ENCODE peak calls at places on chromosomes 16 and 17, in five cellular contexts. I, A, D, J and B are unnamed samples.

GRCh38 chr16:15899538-15900100 is 11.2 kb upstream of the CEP20 start:
- DNase-seq in I (peak; percentile 58), A (peak; percentile 89), D (no peak), J (no peak), B (peak; percentile 56)

GRCh38 chr16:65319621-65320231 is 197.9 kb upstream of the CDH11 start:
- DNase-seq in I (no peak), A (no peak), D (no peak), J (no peak), B (no peak)

GRCh38 chr17:78378225-78379133 is at the start of gene PGS1:
- DNase-seq in I (peak; percentile 82), A (peak; percentile 67), D (no peak), J (peak; percentile 58), B (peak; percentile 81)

GRCh38 chr16:84548971-84549844 is 44.7 kb upstream of the MEAK7 start:
- DNase-seq in I (no peak), A (no peak), D (no peak), J (no peak), B (peak; percentile 23)

GRCh38 chr16:69393898-69394849 is 8.4 kb upstream of the TERF2 start:
- DNase-seq in I (no peak), A (peak; percentile 37), D (no peak), J (no peak), B (no peak)

GRCh38 chr17:67018429-67019125 is 25.8 kb upstream of the CACNG1 start:
- DNase-seq in I (no peak), A (no peak), D (no peak), J (no peak), B (no peak)

GRCh38 chr17:67606471-67606870 is 111.3 kb upstream of the NOL11 start:
- DNase-seq in I (no peak), A (peak; percentile 30), D (no peak), J (no peak), B (no peak)

GRCh38 chr17:61862105-61862574 is 1.2 kb downstream of the BRIP1 start:
- DNase-seq in I (no peak), A (peak; percentile 42), D (no peak), J (no peak), B (peak; percentile 12)

GRCh38 chr17:47806026-47806912 is 15.3 kb downstream of the OSBPL7 start:
- DNase-seq in I (peak; percentile 17), A (no peak), D (no peak), J (no peak), B (no peak)

GRCh38 chr17:50954641-50955121 is 88.5 kb upstream of the TOB1 start:
- DNase-seq in I (no peak), A (no peak), D (no peak), J (no peak), B (no peak)

GRCh38 chr17:39223907-39224777 is 1.6 kb downstream of the STAC2 start:
- DNase-seq in I (no peak), A (no peak), D (no peak), J (no peak), B (no peak)

GRCh38 chr17:69882281-69882680 is 192.7 kb upstream of the KCNJ16 start:
- DNase-seq in I (no peak), A (peak; percentile 12), D (no peak), J (no peak), B (no peak)

GRCh38 chr17:14205992-14206461 is 30.6 kb downstream of the CDRT15 start:
- DNase-seq in I (peak; percentile 34), A (no peak), D (no peak), J (no peak), B (no peak)

GRCh38 chr16:7289299-7289698 is 43.3 kb upstream of the RBFOX1 start:
- DNase-seq in I (no peak), A (no peak), D (no peak), J (no peak), B (no peak)

GRCh38 chr16:8944113-8944765 is 19.5 kb downstream of the USP7 start:
- DNase-seq in I (no peak), A (no peak), D (no peak), J (no peak), B (no peak)

GRCh38 chr16:3949287-3949686 is 68.8 kb upstream of the CREBBP start:
- DNase-seq in I (no peak), A (no peak), D (no peak), J (no peak), B (no peak)

GRCh38 chr17:78599419-78599818 is 22.2 kb upstream of the DNAH17 start:
- DNase-seq in I (no peak), A (peak; percentile 8), D (no peak), J (no peak), B (peak; percentile 35)

GRCh38 chr17:79621151-79621940 is 10.5 kb upstream of the RBFOX3 start:
- DNase-seq in I (peak; percentile 25), A (no peak), D (no peak), J (no peak), B (no peak)

GRCh38 chr17:43564080-43564594 is 18.0 kb upstream of the ETV4 start:
- DNase-seq in I (no peak), A (no peak), D (no peak), J (no peak), B (no peak)

GRCh38 chr16:78926723-78927200 is 673.8 kb downstream of the MAF start:
- DNase-seq in I (no peak), A (no peak), D (no peak), J (no peak), B (no peak)

GRCh38 chr17:82791532-82791931 is 39.7 kb downstream of the TBCD start:
- DNase-seq in I (no peak), A (peak; percentile 98), D (no peak), J (no peak), B (peak; percentile 94)

GRCh38 chr17:50210249-50211225 is 9.1 kb upstream of the COL1A1 start:
- DNase-seq in I (peak; percentile 94), A (peak; percentile 99), D (peak; percentile 81), J (no peak), B (peak; percentile 100)

GRCh38 chr17:30449480-30449879 is 27.7 kb upstream of the GOSR1 start:
- DNase-seq in I (no peak), A (peak; percentile 10), D (no peak), J (no peak), B (no peak)

GRCh38 chr17:47997595-47997994 is 26.7 kb downstream of the CDK5RAP3 start:
- DNase-seq in I (no peak), A (no peak), D (no peak), J (no peak), B (no peak)

GRCh38 chr16:84643180-84643583 is 5.1 kb upstream of the KLHL36 start:
- DNase-seq in I (no peak), A (peak; percentile 93), D (no peak), J (no peak), B (peak; percentile 84)

GRCh38 chr17:47862621-47863440 is 11.9 kb upstream of the SP6 start:
- DNase-seq in I (no peak), A (peak; percentile 90), D (no peak), J (no peak), B (peak; percentile 68)

GRCh38 chr16:70331588-70332358 is 14.9 kb upstream of the DDX19A start:
- DNase-seq in I (peak; percentile 37), A (no peak), D (no peak), J (no peak), B (peak; percentile 16)

GRCh38 chr17:29584452-29585079 is 4.9 kb downstream of the GIT1 start:
- DNase-seq in I (no peak), A (no peak), D (no peak), J (no peak), B (no peak)

GRCh38 chr17:145671-146541 is 8.5 kb downstream of the SCGB1C2 start:
- DNase-seq in I (no peak), A (no peak), D (no peak), J (no peak), B (no peak)

DNA sequence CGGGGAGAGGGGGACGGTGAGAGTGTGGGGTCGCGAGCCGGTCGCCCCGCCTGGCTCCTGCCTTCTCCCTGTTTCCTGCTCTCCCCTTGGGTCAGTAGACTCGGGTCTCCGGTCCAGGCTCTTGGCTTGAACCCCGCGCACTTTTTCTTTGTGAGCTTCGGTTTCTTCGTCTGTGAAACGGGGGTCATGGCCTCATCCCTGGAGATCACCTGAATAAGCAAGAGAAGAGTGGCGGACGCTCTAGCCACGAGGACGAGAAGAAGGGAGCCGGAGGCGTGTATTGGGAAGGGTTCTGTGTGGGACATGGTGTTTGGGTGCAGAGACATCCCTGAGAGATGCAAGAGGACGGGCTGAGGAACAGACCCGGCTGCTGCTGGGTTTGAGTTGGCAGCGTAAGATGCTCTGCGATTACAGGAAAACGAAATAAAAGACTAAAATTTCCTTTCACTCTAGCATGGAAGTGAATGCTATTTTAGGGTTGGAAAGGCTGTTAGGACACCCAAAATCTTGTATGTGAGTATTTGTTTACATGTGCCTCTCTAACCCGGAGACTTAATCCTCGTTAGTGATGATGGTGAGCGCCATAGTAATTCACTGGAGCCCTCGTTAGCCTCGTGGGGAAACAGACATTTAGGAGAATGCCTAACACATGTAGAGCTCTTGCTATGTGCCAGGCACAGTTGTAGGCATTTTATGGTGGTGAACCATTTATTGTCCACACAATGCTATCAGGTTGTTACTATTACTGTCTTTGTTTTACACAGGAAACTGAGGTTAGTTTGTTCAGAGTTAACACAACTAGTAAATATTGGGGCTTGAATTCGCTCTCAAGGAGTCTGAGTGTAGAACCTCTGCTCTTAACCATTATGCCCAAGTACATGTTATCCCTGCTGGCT is 646 bp downstream of the KIF22 start:
- DNase-seq in I (no peak), A (no peak), D (no peak), J (no peak), B (peak; percentile 25)
- H4K91ac ChIP-seq in I (no peak overlapping the region), A (peak overlapping the region; percentile 49), D (peak overlapping the region; percentile 95), J (no peak overlapping the region), B (peak overlapping the region; percentile 36)

DNA sequence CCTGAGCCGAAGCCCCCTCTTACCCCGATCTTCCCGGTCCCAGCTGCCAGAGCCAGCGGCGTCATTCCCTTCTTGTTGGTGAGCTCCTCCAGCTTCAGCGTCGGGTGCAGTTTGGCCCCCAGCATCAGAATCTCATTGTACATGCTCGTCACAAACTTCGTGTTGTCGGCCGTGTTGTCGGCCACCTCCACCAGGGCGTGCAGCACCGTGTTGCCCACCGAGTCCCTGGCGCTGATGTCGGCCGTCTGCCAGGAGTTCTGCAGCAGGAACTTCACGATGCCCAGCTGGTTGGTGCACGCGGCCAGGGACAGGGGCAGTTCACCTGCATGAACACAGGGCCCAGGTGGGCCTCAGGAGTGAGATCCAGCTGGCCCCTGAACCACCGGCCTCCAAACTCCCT is 19.4 kb downstream of the TRPV1 start:
- DNase-seq in I (no peak), A (no peak), D (no peak), J (no peak), B (no peak)
- H4K8ac ChIP-seq in I (no peak overlapping the region), A (no peak overlapping the region), D (no peak overlapping the region), J (no peak overlapping the region), B (no peak overlapping the region)

GRCh38 chr17:35477248-35477647 is 28.7 kb upstream of the SLFN13 start:
- DNase-seq in I (no peak), A (no peak), D (no peak), J (no peak), B (no peak)
- H2BK15ac ChIP-seq in I (no peak overlapping the region), A (no peak overlapping the region), D (no peak overlapping the region), J (no peak overlapping the region), B (no peak overlapping the region)

DNA sequence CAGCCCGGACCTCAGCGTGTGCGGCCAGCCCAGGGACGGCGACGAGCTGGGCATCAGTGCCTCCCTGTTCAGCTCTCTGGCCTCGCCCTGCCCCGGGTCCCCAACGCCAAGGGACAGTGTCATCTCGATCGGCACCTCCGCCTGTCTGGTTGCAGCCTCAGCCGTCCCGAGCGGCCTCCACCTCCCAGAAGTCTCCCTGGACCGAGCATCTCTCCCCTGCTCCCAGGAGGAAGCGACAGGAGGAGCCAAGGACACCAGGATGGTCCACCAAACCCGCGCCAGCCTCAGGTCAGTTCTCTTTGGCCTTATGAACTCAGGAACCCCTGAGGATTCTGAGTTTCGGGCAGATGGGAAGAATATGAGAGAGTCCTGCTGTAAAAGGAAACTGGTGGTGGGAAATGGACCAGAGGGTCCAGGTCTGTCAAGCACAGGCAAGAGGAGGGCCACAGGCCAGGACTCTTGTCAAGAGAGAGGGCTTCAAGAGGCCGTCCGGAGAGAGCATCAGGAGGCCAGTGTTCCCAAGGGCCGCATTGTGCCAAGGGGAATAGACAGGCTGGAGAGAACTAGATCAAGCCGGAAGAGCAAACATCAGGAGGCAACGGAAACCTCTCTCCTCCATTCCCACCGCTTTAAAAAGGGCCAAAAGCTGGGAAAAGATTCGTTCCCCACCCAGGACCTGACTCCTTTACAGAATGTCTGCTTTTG is 822 bp downstream of the HASPIN start:
- DNase-seq in I (no peak), A (no peak), D (no peak), J (no peak), B (peak; percentile 24)
- H4K91ac ChIP-seq in I (no peak overlapping the region), A (peak overlapping the region; percentile 28), D (peak overlapping the region; percentile 64), J (no peak overlapping the region), B (peak overlapping the region; percentile 78)